ENCODE peak calls at places on chromosomes 7 and 10, in seven cellular contexts. Z is brain microvascular endothelial cell; W is choroid plexus epithelial cell; T is activated naive CD4-positive, alpha-beta T cell; I is neural crest cell; P is thoracic aorta; G is omental fat pad. N is an unnamed sample.

GRCh38 chr10:10975647-10976046 is 42.0 kb upstream of the CELF2 start:
- DNase-seq in Z (no peak), W (no peak), T (no peak), I (no peak), P (no peak), G (no peak), N (no peak)

GRCh38 chr10:3935933-3936359 is 150.9 kb upstream of the KLF6 start:
- DNase-seq in Z (no peak), W (peak), T (no peak), I (no peak), P (no peak), G (no peak), N (no peak)

GRCh38 chr10:44386546-44387052 is 1.7 kb upstream of the CXCL12 start:
- DNase-seq in Z (peak), W (peak), T (no peak), I (peak), P (no peak), G (no peak), N (peak)

GRCh38 chr7:27134392-27134791 is 3.8 kb upstream of the HOXA4 start:
- DNase-seq in Z (no peak), W (no peak), T (no peak), I (no peak), P (no peak), G (peak), N (no peak)

GRCh38 chr7:143382126-143382790 is 1.1 kb downstream of the ZYX start:
- DNase-seq in Z (no peak), W (no peak), T (no peak), I (no peak), P (no peak), G (no peak), N (no peak)

GRCh38 chr7:157205438-157205837 is 66.7 kb downstream of the UBE3C start:
- DNase-seq in Z (no peak), W (no peak), T (no peak), I (no peak), P (no peak), G (no peak), N (no peak)

GRCh38 chr7:91681718-91682117 is 198.8 kb downstream of the MTERF1 start:
- DNase-seq in Z (no peak), W (no peak), T (no peak), I (no peak), P (no peak), G (no peak), N (no peak)

GRCh38 chr7:46468753-46469356 is 547.8 kb upstream of the IGFBP3 start:
- DNase-seq in Z (no peak), W (peak), T (no peak), I (peak), P (no peak), G (no peak), N (peak)

GRCh38 chr7:82594665-82595064 is 151.1 kb upstream of the CACNA2D1 start:
- DNase-seq in Z (no peak), W (peak), T (no peak), I (no peak), P (no peak), G (no peak), N (peak)

GRCh38 chr10:103523683-103524082 is 30.2 kb downstream of the NEURL1 start:
- DNase-seq in Z (no peak), W (no peak), T (no peak), I (no peak), P (no peak), G (no peak), N (no peak)

GRCh38 chr7:27110163-27110976 is 7.9 kb upstream of the HOXA2 start:
- DNase-seq in Z (no peak), W (no peak), T (no peak), I (no peak), P (no peak), G (no peak), N (peak)

GRCh38 chr10:103714232-103714891 is 141.0 kb downstream of the SH3PXD2A start:
- DNase-seq in Z (no peak), W (no peak), T (no peak), I (no peak), P (no peak), G (no peak), N (no peak)

GRCh38 chr7:70582921-70583895 is 548.7 kb upstream of the GALNT17 start:
- DNase-seq in Z (no peak), W (no peak), T (no peak), I (no peak), P (no peak), G (no peak), N (peak)

GRCh38 chr7:100674441-100675407 is 1.2 kb downstream of the GNB2 start:
- DNase-seq in Z (no peak), W (peak), T (no peak), I (no peak), P (no peak), G (no peak), N (peak)

GRCh38 chr7:2921748-2922147 is 77.6 kb upstream of the GNA12 start:
- DNase-seq in Z (no peak), W (peak), T (no peak), I (peak), P (no peak), G (no peak), N (peak)

GRCh38 chr10:49679480-49679893 is at the start of gene C10orf53:
- DNase-seq in Z (peak), W (peak), T (no peak), I (peak), P (no peak), G (no peak), N (peak)

N was measured in retina.